ENCODE peak calls at places on chromosomes 3 and 15, in four cellular contexts. P is non-pigmented ciliary epithelial cell, X is activated T-cell treated with anti-CD3 and anti-CD28 coated beads for 1 hour, U is AG10803. C is an unnamed sample.

GRCh38 chr3:37456270-37456708 is 281.9 kb upstream of the LRRFIP2 start:
- DNase-seq in P (no peak), X (no peak), U (peak), C (no peak)

GRCh38 chr15:22903961-22904534 is 65.6 kb downstream of the NIPA2 start:
- DNase-seq in P (no peak), X (no peak), U (no peak), C (no peak)

GRCh38 chr15:34610388-34610787 is 26.9 kb upstream of the GOLGA8B start:
- DNase-seq in P (no peak), X (no peak), U (peak), C (no peak)

GRCh38 chr3:17288839-17289399 is 404.2 kb downstream of the PLCL2 start:
- DNase-seq in P (no peak), X (no peak), U (no peak), C (no peak)

GRCh38 chr3:66149269-66149668 is 71.5 kb upstream of the SLC25A26 start:
- DNase-seq in P (no peak), X (no peak), U (no peak), C (no peak)

GRCh38 chr15:78195735-78196201 is 38.6 kb downstream of the ACSBG1 start:
- DNase-seq in P (no peak), X (peak), U (no peak), C (no peak)

GRCh38 chr3:51539291-51539891 is 872 bp downstream of the RAD54L2 start:
- DNase-seq in P (peak), X (peak), U (peak), C (peak)

GRCh38 chr15:77538793-77539487 is 93.8 kb downstream of the LINGO1 start:
- DNase-seq in P (no peak), X (no peak), U (no peak), C (no peak)

GRCh38 chr15:26295331-26295730 is 432.2 kb upstream of the ATP10A start:
- DNase-seq in P (no peak), X (no peak), U (no peak), C (no peak)

GRCh38 chr3:14853280-14853956 is 34.7 kb downstream of the FGD5 start:
- DNase-seq in P (no peak), X (no peak), U (no peak), C (no peak)

GRCh38 chr15:80778964-80779657 is at the start of gene CEMIP:
- DNase-seq in P (no peak), X (peak), U (peak), C (no peak)

GRCh38 chr15:63551400-63551799 is 45.8 kb upstream of the FBXL22 start:
- DNase-seq in P (peak), X (no peak), U (peak), C (no peak)

GRCh38 chr15:45184562-45185041 is 3.2 kb downstream of the SHF start:
- DNase-seq in P (no peak), X (no peak), U (no peak), C (no peak)

C was measured in retinal pigment epithelial cell.